ENCODE peak calls at places on chromosome 22, in seven cellular contexts. V, E, D, T, A, N and U are unnamed samples. For H3K9me3, the result is how much of the 10 kb centered on the place peaks cover.

GRCh38 chr22:25359601-25360261 is 140.3 kb downstream of the CRYBB2 start:
- DNase-seq in V (no peak), E (no peak), D (no peak), T (no peak), A (no peak), N (no peak), U (no peak)

GRCh38 chr22:21632237-21632895 is at the start of gene CCDC116:
- DNase-seq in V (no peak), E (no peak), D (peak), T (peak), A (no peak), N (peak), U (no peak)

GRCh38 chr22:37752189-37753061 is 55.3 kb upstream of the GCAT start:
- DNase-seq in V (peak), E (peak), D (no peak), T (peak), A (no peak), N (peak), U (peak)

GRCh38 chr22:29700949-29701927 is 18.6 kb upstream of the CABP7 start:
- DNase-seq in V (peak), E (peak), D (peak), T (peak), A (no peak), N (peak), U (no peak)

GRCh38 chr22:43186272-43187170 is at the start of gene TTLL12:
- DNase-seq in V (peak), E (no peak), D (peak), T (peak), A (no peak), N (no peak), U (no peak)

GRCh38 chr22:46561435-46561905 is 24.1 kb upstream of the CELSR1 start:
- DNase-seq in V (peak), E (peak), D (peak), T (peak), A (peak), N (peak), U (no peak)

GRCh38 chr22:44102121-44102520 is 78.0 kb downstream of the PARVB start:
- DNase-seq in V (no peak), E (no peak), D (no peak), T (no peak), A (no peak), N (no peak), U (no peak)

GRCh38 chr22:42721045-42721434 is 370 bp upstream of the A4GALT start:
- DNase-seq in V (no peak), E (no peak), D (no peak), T (no peak), A (no peak), N (no peak), U (no peak)

GRCh38 chr22:25406510-25407210 is 157.8 kb upstream of the GRK3 start:
- DNase-seq in V (no peak), E (no peak), D (no peak), T (no peak), A (no peak), N (peak), U (no peak)

GRCh38 chr22:22195265-22196017 is 49.1 kb upstream of the VPREB1 start:
- DNase-seq in V (peak), E (peak), D (peak), T (peak), A (peak), N (peak), U (peak)

GRCh38 chr22:30253205-30253852 is 6.8 kb upstream of the LIF start:
- DNase-seq in V (peak), E (no peak), D (no peak), T (peak), A (no peak), N (no peak), U (no peak)

GRCh38 chr22:29580200-29580810 is 608 bp downstream of the NIPSNAP1 start:
- DNase-seq in V (no peak), E (no peak), D (no peak), T (peak), A (no peak), N (peak), U (no peak)

GRCh38 chr22:17924735-17925727 is 99.3 kb downstream of the MICAL3 start:
- DNase-seq in V (no peak), E (no peak), D (no peak), T (no peak), A (no peak), N (no peak), U (no peak)

GRCh38 chr22:39149915-39150847 is 2.3 kb downstream of the CBX7 start:
- DNase-seq in V (no peak), E (no peak), D (no peak), T (no peak), A (no peak), N (peak), U (no peak)
- H3K4me3 ChIP-seq in V (no peak), E (no peak), D (no peak), T (no peak), A (peak), N (no peak), U (no peak)

DNA sequence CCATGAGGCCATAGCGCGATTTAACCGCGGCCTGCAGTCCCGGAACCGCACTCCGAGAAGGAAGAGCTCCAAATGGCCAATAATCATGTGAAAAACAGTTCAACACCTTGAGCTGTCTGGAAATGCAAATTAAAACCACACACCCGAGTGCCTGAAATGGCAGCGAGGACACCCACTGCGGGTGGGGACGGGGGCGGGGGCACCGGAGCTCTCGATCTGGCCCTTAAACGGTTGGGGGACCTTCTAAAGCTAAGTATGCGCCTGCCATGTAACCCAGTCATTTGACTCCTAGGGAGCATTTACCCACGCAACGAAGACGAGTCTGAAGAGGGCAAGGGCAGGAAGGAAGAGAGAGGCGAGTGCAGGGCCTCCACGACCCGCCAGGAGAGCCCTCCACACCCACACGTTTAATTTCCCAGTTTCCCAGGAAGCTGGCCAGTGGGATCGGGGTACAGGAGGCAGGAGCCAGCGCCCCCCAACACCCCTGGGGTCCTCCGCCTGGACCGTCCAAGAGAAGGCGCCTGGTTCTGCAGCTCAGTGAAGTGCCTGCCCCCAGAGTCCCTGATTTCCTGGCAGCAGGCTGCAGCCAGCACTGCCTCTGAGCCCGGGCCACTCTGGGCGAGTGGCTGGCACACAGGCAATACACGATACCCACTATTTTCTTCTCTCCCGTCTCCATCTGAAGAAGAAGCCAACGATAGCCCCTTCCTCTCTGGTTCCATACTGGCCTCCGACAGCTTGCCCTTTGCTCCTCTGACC is 1.7 kb downstream of the TTLL8 start:
- DNase-seq in V (no peak), E (no peak), D (no peak), T (no peak), A (no peak), N (no peak), U (no peak)
- H3K9me3 ChIP-seq in V (under half), E (under half), D (under half), T (under half), A (under half), N (under half), U (under half)

GRCh38 chr22:47781024-47781423 is 1018.6 kb downstream of the TBC1D22A start:
- DNase-seq in V (no peak), E (no peak), D (no peak), T (no peak), A (no peak), N (no peak), U (no peak)
- TF ChIP-seq REST in V (no peak), E (no peak), D (no peak), T (no peak), A (no peak), N (no peak), U (no peak)

GRCh38 chr22:19520566-19521305 is 3.5 kb downstream of the CLDN5 start:
- DNase-seq in V (no peak), E (no peak), D (no peak), T (no peak), A (no peak), N (no peak), U (no peak)
- H3K4me3 ChIP-seq in V (no peak), E (no peak), D (no peak), T (no peak), A (no peak), N (no peak), U (no peak)

GRCh38 chr22:48551716-48552268 is 1275.9 kb downstream of the BRD1 start:
- DNase-seq in V (no peak), E (no peak), D (no peak), T (no peak), A (no peak), N (no peak), U (no peak)

GRCh38 chr22:48553694-48554308 is 1273.9 kb downstream of the BRD1 start:
- DNase-seq in V (no peak), E (no peak), D (no peak), T (no peak), A (no peak), N (no peak), U (no peak)

GRCh38 chr22:48553119-48553518 is 1274.6 kb downstream of the BRD1 start:
- DNase-seq in V (no peak), E (no peak), D (no peak), T (peak), A (no peak), N (no peak), U (no peak)

GRCh38 chr22:48548391-48548790 is 1279.3 kb downstream of the BRD1 start:
- DNase-seq in V (no peak), E (no peak), D (no peak), T (no peak), A (no peak), N (no peak), U (no peak)

GRCh38 chr22:48551061-48551460 is 1276.6 kb downstream of the BRD1 start:
- DNase-seq in V (no peak), E (no peak), D (no peak), T (no peak), A (no peak), N (no peak), U (no peak)
- H3K9me3 ChIP-seq in V (under half), E (under half), D (under half), T (under half), A (under half), N (under half), U (under half)

GRCh38 chr22:27937453-27937852 is 18.4 kb upstream of the PITPNB start:
- DNase-seq in V (no peak), E (no peak), D (no peak), T (peak), A (no peak), N (peak), U (no peak)
- TF ChIP-seq REST in V (no peak), E (no peak), D (no peak), T (no peak), A (no peak), N (no peak), U (no peak)

GRCh38 chr22:49935561-49935960 is 17.1 kb downstream of the CRELD2 start:
- DNase-seq in V (no peak), E (no peak), D (peak), T (peak), A (no peak), N (no peak), U (no peak)
- H3K4me3 ChIP-seq in V (peak), E (no peak), D (no peak), T (no peak), A (no peak), N (no peak), U (no peak)